ENCODE peak calls at places on chromosomes 5 and 9, in six cellular contexts. H is uterus, Z is colonic mucosa, B is A549, X is lung, D is thyroid gland. L is an unnamed sample. For H3K4me1, the result is how much of the 10 kb centered on the place peaks cover.

GRCh38 chr9:124452326-124452725 is 2.1 kb downstream of the ADGRD2 start:
- DNase-seq in H (no peak), Z (no peak), B (no peak), X (no peak), D (no peak), L (no peak)

GRCh38 chr5:53369681-53370080 is 110.7 kb upstream of the FST start:
- DNase-seq in H (no peak), Z (no peak), B (no peak), X (no peak), D (no peak), L (no peak)

GRCh38 chr5:122942164-122942914 is 94.2 kb downstream of the PPIC start:
- DNase-seq in H (no peak), Z (no peak), B (no peak), X (no peak), D (no peak), L (no peak)

GRCh38 chr5:114332925-114333324 is 28.9 kb upstream of the KCNN2 start:
- DNase-seq in H (no peak), Z (no peak), B (no peak), X (no peak), D (no peak), L (no peak)

GRCh38 chr9:103816146-103816545 is 278.0 kb upstream of the SMC2 start:
- DNase-seq in H (no peak), Z (no peak), B (no peak), X (no peak), D (no peak), L (no peak)

GRCh38 chr9:106697799-106698591 is 165.0 kb upstream of the ZNF462 start:
- DNase-seq in H (peak), Z (peak), B (no peak), X (peak), D (peak), L (peak)

GRCh38 chr5:463301-463700 is 20.3 kb downstream of the EXOC3 start:
- DNase-seq in H (no peak), Z (no peak), B (no peak), X (no peak), D (no peak), L (no peak)

GRCh38 chr5:83745821-83746220 is 25.2 kb upstream of the HAPLN1 start:
- DNase-seq in H (no peak), Z (no peak), B (no peak), X (no peak), D (no peak), L (no peak)

GRCh38 chr9:113794721-113795120 is 81.4 kb upstream of the ZNF618 start:
- DNase-seq in H (no peak), Z (no peak), B (no peak), X (no peak), D (no peak), L (no peak)

GRCh38 chr5:179304466-179304865 is 40.8 kb downstream of the ADAMTS2 start:
- DNase-seq in H (no peak), Z (no peak), B (no peak), X (no peak), D (no peak), L (no peak)

GRCh38 chr5:52800394-52801213 is 12.9 kb downstream of the ITGA1 start:
- DNase-seq in H (peak), Z (peak), B (peak), X (peak), D (peak), L (peak)

GRCh38 chr5:102628449-102629175 is 126.5 kb upstream of the PAM start:
- DNase-seq in H (no peak), Z (no peak), B (no peak), X (no peak), D (peak), L (no peak)

GRCh38 chr5:43305948-43306563 is 7.2 kb downstream of the HMGCS1 start:
- DNase-seq in H (no peak), Z (no peak), B (peak), X (no peak), D (no peak), L (peak)

GRCh38 chr5:149135536-149136201 is 5.6 kb upstream of the ABLIM3 start:
- DNase-seq in H (no peak), Z (no peak), B (no peak), X (no peak), D (no peak), L (peak)

GRCh38 chr9:126745574-126746411 is 59.0 kb upstream of the ZBTB43 start:
- DNase-seq in H (no peak), Z (no peak), B (no peak), X (no peak), D (no peak), L (no peak)

GRCh38 chr5:138664276-138664943 is 88.8 kb upstream of the CTNNA1 start:
- DNase-seq in H (no peak), Z (no peak), B (no peak), X (no peak), D (no peak), L (no peak)

GRCh38 chr9:137044502-137045177 is 1.3 kb downstream of the NPDC1 start:
- DNase-seq in H (no peak), Z (peak), B (no peak), X (no peak), D (no peak), L (peak)

GRCh38 chr5:33441241-33441844 is 578 bp downstream of the TARS1 start:
- DNase-seq in H (no peak), Z (peak), B (peak), X (peak), D (no peak), L (peak)

GRCh38 chr9:109843651-109844050 is 63.7 kb downstream of the PALM2AKAP2 start:
- DNase-seq in H (peak), Z (no peak), B (no peak), X (no peak), D (no peak), L (peak)

GRCh38 chr9:121313458-121314152 is 45.6 kb downstream of the GSN start:
- DNase-seq in H (peak), Z (no peak), B (no peak), X (no peak), D (no peak), L (no peak)

GRCh38 chr9:129586241-129586640 is 34.7 kb downstream of the C9orf50 start:
- DNase-seq in H (no peak), Z (no peak), B (no peak), X (no peak), D (no peak), L (no peak)

GRCh38 chr5:135508496-135509005 is 27.2 kb downstream of the NEUROG1 start:
- DNase-seq in H (no peak), Z (no peak), B (no peak), X (no peak), D (no peak), L (no peak)

GRCh38 chr9:132752877-132753592 is 82.8 kb downstream of the GTF3C4 start:
- DNase-seq in H (no peak), Z (no peak), B (no peak), X (no peak), D (peak), L (no peak)

GRCh38 chr5:142777858-142778257 is 7.7 kb downstream of the ARHGAP26 start:
- DNase-seq in H (no peak), Z (no peak), B (no peak), X (no peak), D (no peak), L (no peak)

GRCh38 chr5:142783601-142784291 is 13.6 kb downstream of the ARHGAP26 start:
- DNase-seq in H (no peak), Z (no peak), B (no peak), X (no peak), D (no peak), L (peak)

GRCh38 chr5:142779163-142779562 is 9.0 kb downstream of the ARHGAP26 start:
- DNase-seq in H (no peak), Z (no peak), B (no peak), X (no peak), D (peak), L (no peak)

GRCh38 chr5:142782976-142783539 is 12.9 kb downstream of the ARHGAP26 start:
- DNase-seq in H (peak), Z (no peak), B (no peak), X (no peak), D (no peak), L (no peak)

GRCh38 chr5:142780871-142781270 is 10.7 kb downstream of the ARHGAP26 start:
- DNase-seq in H (no peak), Z (no peak), B (no peak), X (no peak), D (peak), L (no peak)
- TF ChIP-seq CTCF in H (no peak), Z (no peak), B (peak), X (no peak), D (no peak), L (no peak)

DNA sequence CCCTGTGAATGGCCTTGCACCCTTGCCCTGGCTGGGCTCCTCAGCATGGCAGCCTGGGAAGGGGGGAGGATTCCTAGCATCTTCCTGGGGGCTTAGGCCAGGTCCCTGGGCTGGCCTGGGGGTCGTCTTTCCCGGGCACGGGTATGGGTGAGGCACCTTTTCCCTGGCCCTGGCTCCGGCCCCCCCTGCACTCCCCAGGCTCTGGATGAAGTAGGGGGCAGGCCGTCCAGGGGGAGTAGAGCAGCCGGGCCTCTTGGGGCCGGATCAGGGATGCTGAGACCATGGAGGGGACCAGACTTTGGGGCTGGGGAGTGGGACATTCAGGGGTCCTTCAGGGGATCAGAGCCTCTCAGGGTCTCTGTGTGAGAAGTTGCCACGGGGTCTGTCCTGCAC is 6.6 kb downstream of the RXRA start:
- DNase-seq in H (no peak), Z (no peak), B (no peak), X (no peak), D (no peak), L (no peak)
- H3K4me1 ChIP-seq in H (under half), Z (half or more), B (under half), X (half or more), D (half or more), L (half or more)

GRCh38 chr9:97905228-97905627 is 17.1 kb downstream of the TRMO start:
- DNase-seq in H (no peak), Z (no peak), B (no peak), X (no peak), D (no peak), L (no peak)
- H3K27ac ChIP-seq in H (no peak), Z (no peak), B (no peak), X (no peak), D (peak), L (no peak)

GRCh38 chr5:38287124-38287523 is 28.8 kb downstream of the EGFLAM start:
- DNase-seq in H (no peak), Z (no peak), B (no peak), X (no peak), D (no peak), L (no peak)
- TF ChIP-seq CTCF in H (no peak), Z (no peak), B (no peak), X (no peak), D (no peak), L (no peak)

GRCh38 chr5:113232667-113233066 is 202.1 kb downstream of the TSSK1B start:
- DNase-seq in H (peak), Z (no peak), B (no peak), X (no peak), D (peak), L (peak)
- H3K4me1 ChIP-seq in H (under half), Z (under half), B (under half), X (under half), D (under half), L (under half)

DNA sequence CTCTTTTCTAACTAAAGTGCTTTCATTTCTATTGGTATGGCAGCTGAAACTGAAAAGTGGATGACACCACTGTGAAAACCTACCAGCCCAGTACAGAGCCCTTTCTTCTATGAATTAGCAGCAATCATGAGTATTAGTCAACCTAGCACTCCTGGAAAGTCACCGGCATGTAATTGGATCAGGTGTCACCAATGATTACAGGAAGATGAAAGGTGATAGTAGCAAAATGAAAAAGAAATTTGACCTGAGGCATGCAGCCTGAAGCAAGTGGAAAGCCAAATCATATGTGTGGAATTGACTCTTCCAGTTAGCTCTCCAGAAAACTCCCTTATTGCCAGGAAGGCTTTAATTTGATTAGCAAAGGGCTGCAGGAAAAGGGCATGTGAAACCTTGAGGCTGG is 81.2 kb upstream of the NAA35 start:
- DNase-seq in H (no peak), Z (no peak), B (no peak), X (no peak), D (no peak), L (no peak)
- H3K27ac ChIP-seq in H (no peak), Z (no peak), B (no peak), X (no peak), D (no peak), L (no peak)

GRCh38 chr5:159519365-159519764 is 189.1 kb upstream of the IL12B start:
- DNase-seq in H (no peak), Z (no peak), B (no peak), X (no peak), D (peak), L (no peak)

GRCh38 chr5:159527546-159527945 is 197.3 kb upstream of the IL12B start:
- DNase-seq in H (no peak), Z (no peak), B (no peak), X (no peak), D (no peak), L (no peak)

GRCh38 chr5:159522841-159523240 is 192.6 kb upstream of the IL12B start:
- DNase-seq in H (no peak), Z (no peak), B (no peak), X (no peak), D (no peak), L (no peak)

GRCh38 chr5:159525117-159525516 is 194.8 kb upstream of the IL12B start:
- DNase-seq in H (no peak), Z (no peak), B (peak), X (no peak), D (no peak), L (no peak)
- TF ChIP-seq CTCF in H (no peak), Z (no peak), B (peak), X (no peak), D (no peak), L (no peak)

GRCh38 chr5:35854248-35854647 is 2.4 kb upstream of the IL7R start:
- DNase-seq in H (no peak), Z (no peak), B (no peak), X (no peak), D (no peak), L (no peak)

GRCh38 chr5:35856186-35857003 is at the start of gene IL7R:
- DNase-seq in H (no peak), Z (no peak), B (no peak), X (no peak), D (no peak), L (no peak)

GRCh38 chr5:35853652-35854051 is 3.0 kb upstream of the IL7R start:
- DNase-seq in H (no peak), Z (no peak), B (no peak), X (no peak), D (peak), L (no peak)

GRCh38 chr5:35857004-35857345 is 284 bp downstream of the IL7R start:
- DNase-seq in H (no peak), Z (no peak), B (no peak), X (no peak), D (no peak), L (no peak)

GRCh38 chr5:35855221-35855620 is 1.5 kb upstream of the IL7R start:
- DNase-seq in H (no peak), Z (no peak), B (no peak), X (no peak), D (no peak), L (no peak)
- H3K4me1 ChIP-seq in H (under half), Z (under half), B (under half), X (under half), D (under half), L (under half)